ENCODE peak calls at places on chromosomes 11 and 22, in four cellular contexts. N is upper lobe of right lung, J is spleen, H is fibroblast of pulmonary artery. B is an unnamed sample.

GRCh38 chr22:37487559-37487958 is 1.4 kb upstream of the MFNG start:
- DNase-seq in H (no peak), N (no peak), J (no peak), B (peak; percentile 76)

GRCh38 chr11:72191961-72192381 is at the start of gene FOLR1:
- DNase-seq in H (no peak), N (peak; percentile 84), J (no peak), B (peak; percentile 67)

GRCh38 chr11:8019671-8020597 is 32.8 kb downstream of the EIF3F start:
- DNase-seq in H (peak; percentile 32), N (peak; percentile 63), J (no peak), B (peak; percentile 86)

GRCh38 chr11:28086569-28086968 is 21.4 kb downstream of the KIF18A start:
- DNase-seq in J (no peak), H (peak; percentile 39), N (no peak), B (no peak)

GRCh38 chr22:19983701-19984100 is 32.9 kb downstream of the ARVCF start:
- DNase-seq in H (no peak), J (peak; percentile 73), N (no peak), B (no peak)

GRCh38 chr11:62450543-62451242 is 31.9 kb downstream of the SCGB1A1 start:
- DNase-seq in H (no peak), J (no peak), N (no peak), B (no peak)

GRCh38 chr11:133951484-133952198 is 5.1 kb downstream of the IGSF9B start:
- DNase-seq in J (no peak), H (no peak), N (no peak), B (peak; percentile 94)

GRCh38 chr11:95531116-95531515 is 258.5 kb downstream of the FAM76B start:
- DNase-seq in H (peak; percentile 26), N (no peak), J (no peak), B (no peak)

GRCh38 chr11:57349491-57350274 is 11.5 kb downstream of the P2RX3 start:
- DNase-seq in H (peak; percentile 46), N (peak; percentile 85), J (peak; percentile 90), B (peak; percentile 94)

GRCh38 chr22:26860233-26860765 is 202.9 kb downstream of the MIAT start:
- DNase-seq in N (no peak), J (no peak), H (no peak), B (no peak)

GRCh38 chr11:19953342-19953741 is 206.9 kb downstream of the DBX1 start:
- DNase-seq in N (no peak), J (no peak), H (peak; percentile 58), B (peak; percentile 65)

GRCh38 chr22:27348634-27349033 is 452.9 kb downstream of the MN1 start:
- DNase-seq in J (no peak), H (peak; percentile 53), N (no peak), B (no peak)

GRCh38 chr11:45655347-45655756 is 10.1 kb downstream of the CHST1 start:
- DNase-seq in H (peak; percentile 79), J (peak; percentile 88), N (peak; percentile 85), B (peak; percentile 95)

GRCh38 chr22:40694409-40694808 is 15.1 kb downstream of the MCHR1 start:
- DNase-seq in N (no peak), J (no peak), H (peak; percentile 21), B (no peak)

GRCh38 chr22:47190957-47191323 is 428.5 kb downstream of the TBC1D22A start:
- DNase-seq in N (peak; percentile 49), H (no peak), J (peak; percentile 56), B (no peak)

GRCh38 chr11:114291381-114291780 is 4.8 kb upstream of the NNMT start:
- DNase-seq in H (peak; percentile 84), J (no peak), N (no peak), B (no peak)

GRCh38 chr11:76562541-76562940 is 108.0 kb downstream of the LRRC32 start:
- DNase-seq in J (no peak), H (no peak), N (no peak), B (no peak)

GRCh38 chr11:115959098-115959497 is 454.9 kb upstream of the CADM1 start:
- DNase-seq in N (no peak), H (no peak), J (no peak), B (no peak)

GRCh38 chr11:116224154-116224888 is 548.5 kb downstream of the BUD13 start:
- DNase-seq in J (no peak), N (no peak), H (peak; percentile 38), B (peak; percentile 68)

GRCh38 chr22:26579331-26579886 is 10.5 kb downstream of the TPST2 start:
- DNase-seq in H (no peak), J (peak; percentile 93), N (peak; percentile 66), B (no peak)

GRCh38 chr11:17244046-17244445 is 32.5 kb upstream of the NUCB2 start:
- DNase-seq in J (no peak), N (no peak), H (no peak), B (no peak)

DNA sequence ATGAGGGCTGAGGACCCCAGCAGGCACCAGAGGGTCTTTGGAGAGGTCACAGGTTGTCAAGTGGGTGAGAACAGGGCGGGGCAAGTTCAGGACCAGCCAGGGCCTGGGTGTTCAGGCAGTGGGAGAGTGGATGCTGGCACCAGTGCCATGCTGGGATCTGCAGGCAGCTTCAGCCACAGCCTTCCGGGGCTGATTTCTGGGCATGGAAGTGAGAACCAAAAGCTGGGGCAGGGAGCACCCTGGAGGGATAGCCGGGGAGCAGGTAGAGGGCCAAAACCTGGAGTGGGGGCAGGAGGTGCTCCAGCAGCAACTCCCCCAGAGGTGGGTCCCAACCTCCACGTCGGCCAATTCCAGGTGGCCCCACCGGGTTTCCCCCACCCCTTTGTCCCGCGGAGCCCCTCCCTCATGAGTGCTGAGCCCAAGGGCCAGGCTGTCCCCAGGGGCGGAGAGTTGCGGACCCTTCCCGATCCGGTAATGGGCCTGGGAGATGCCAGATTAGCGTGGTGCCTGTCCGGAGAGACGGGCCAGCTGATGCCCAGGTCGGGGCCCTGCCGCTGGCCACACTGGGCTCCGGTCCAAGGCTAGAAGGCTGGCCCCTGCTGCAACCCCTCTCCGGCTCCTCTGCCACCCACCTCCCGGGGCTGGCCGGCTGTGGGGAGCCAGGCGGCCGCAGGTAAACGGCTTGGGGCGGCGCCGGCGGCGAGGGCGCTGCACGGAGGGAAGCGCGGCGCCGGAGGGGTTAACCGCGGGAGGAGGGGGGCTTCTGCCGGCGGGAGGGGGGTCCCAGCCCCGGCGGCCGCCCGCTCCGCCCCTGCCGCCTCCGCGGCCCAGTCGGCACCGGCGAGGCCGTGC is at the start of gene KCNK4:
- DNase-seq in J (no peak), N (no peak), H (no peak), B (peak; percentile 86)
- H3K4me3 ChIP-seq in J (peak within 1 kb of the TSS; percentile 69), N (peak within 1 kb of the TSS; percentile 36), H (no peak within 1 kb of the TSS), B (peak within 1 kb of the TSS; percentile 30)

GRCh38 chr22:30885001-30885366 is 83.6 kb downstream of the MORC2 start:
- DNase-seq in J (peak; percentile 42), H (no peak), N (no peak), B (no peak)
- H3K4me3 ChIP-seq in J (no peak overlapping the region), H (no peak overlapping the region), N (no peak overlapping the region), B (no peak overlapping the region)

GRCh38 chr11:63914896-63915681 is 1.9 kb downstream of the RCOR2 start:
- DNase-seq in J (no peak), H (no peak), N (no peak), B (peak; percentile 80)
- H3K4me3 ChIP-seq in J (no peak overlapping the region), H (no peak overlapping the region), N (no peak overlapping the region), B (peak overlapping the region; percentile 87)

GRCh38 chr22:35661377-35661937 is 13.2 kb downstream of the APOL6 start:
- DNase-seq in J (no peak), H (no peak), N (no peak), B (no peak)
- H3K4me3 ChIP-seq in J (no peak overlapping the region), H (no peak overlapping the region), N (no peak overlapping the region), B (no peak overlapping the region)

DNA sequence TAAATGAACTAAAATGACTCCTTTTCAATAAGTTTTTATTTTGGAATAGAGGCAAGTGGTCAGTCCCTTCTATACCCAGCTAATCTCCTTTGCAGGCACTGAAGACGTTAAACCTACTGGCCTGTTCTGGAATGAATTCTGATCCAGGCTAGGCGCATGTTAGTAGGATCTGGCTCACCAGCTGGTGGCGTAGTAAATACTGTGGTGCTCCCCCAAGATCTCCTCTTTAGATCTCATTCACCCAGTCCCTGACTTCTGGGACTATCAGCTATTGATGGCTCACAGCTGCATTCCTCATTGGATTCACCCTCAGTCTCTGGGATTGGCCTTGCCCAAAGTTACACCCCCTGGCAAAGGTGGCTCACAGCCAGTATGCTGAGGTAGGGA is 173.6 kb upstream of the DDI1 start:
- DNase-seq in J (no peak), N (no peak), H (no peak), B (peak; percentile 22)
- H3K4me3 ChIP-seq in J (no peak overlapping the region), N (no peak overlapping the region), H (no peak overlapping the region), B (no peak overlapping the region)

GRCh38 chr22:50016988-50017700 is 4.6 kb upstream of the IL17REL start:
- DNase-seq in H (peak; percentile 37), J (peak; percentile 78), N (no peak), B (peak; percentile 58)
- H3K4me3 ChIP-seq in H (no peak overlapping the region), J (peak overlapping the region; percentile 21), N (no peak overlapping the region), B (no peak overlapping the region)

GRCh38 chr11:47414685-47415070 is 6.3 kb downstream of the SLC39A13 start:
- DNase-seq in J (no peak), N (no peak), H (no peak), B (no peak)

GRCh38 chr11:47413908-47414684 is 5.7 kb downstream of the SLC39A13 start:
- DNase-seq in N (peak; percentile 72), J (no peak), H (peak; percentile 70), B (no peak)

GRCh38 chr11:47415091-47415854 is 6.9 kb downstream of the SLC39A13 start:
- DNase-seq in J (no peak), N (no peak), H (no peak), B (no peak)

GRCh38 chr11:47417712-47418111 is 8.5 kb downstream of the PSMC3 start:
- DNase-seq in H (no peak), N (no peak), J (no peak), B (no peak)

DNA sequence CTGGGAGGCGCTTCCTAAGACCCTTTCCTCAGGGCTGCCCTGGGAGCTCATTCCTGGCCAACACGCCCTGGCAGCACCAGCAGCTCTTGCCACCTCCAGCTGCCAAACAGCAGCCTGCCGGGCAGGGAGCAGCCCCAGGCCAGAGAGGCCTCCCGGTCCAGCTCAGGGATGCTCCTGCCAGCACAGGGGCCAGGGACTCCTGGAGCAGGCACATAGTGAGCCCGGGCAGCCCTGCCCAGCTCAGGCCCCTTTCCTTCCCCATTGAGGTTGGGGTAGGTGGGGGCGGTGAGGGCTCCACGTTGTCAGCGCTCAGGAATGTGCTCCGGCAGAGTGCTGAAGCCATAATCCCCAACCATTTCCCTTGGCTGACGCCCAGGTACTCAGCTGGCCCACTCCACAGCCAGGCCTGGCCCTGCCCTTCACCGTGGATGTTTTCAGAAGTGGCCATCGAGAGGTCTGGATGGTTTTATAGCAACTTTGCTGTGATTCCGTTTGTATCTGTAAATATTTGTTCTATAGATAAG is 7.6 kb downstream of the SLC39A13 start:
- DNase-seq in J (no peak), H (peak; percentile 95), N (peak; percentile 94), B (peak; percentile 77)
- H3K4me3 ChIP-seq in J (no peak overlapping the region), H (no peak overlapping the region), N (no peak overlapping the region), B (no peak overlapping the region)

DNA sequence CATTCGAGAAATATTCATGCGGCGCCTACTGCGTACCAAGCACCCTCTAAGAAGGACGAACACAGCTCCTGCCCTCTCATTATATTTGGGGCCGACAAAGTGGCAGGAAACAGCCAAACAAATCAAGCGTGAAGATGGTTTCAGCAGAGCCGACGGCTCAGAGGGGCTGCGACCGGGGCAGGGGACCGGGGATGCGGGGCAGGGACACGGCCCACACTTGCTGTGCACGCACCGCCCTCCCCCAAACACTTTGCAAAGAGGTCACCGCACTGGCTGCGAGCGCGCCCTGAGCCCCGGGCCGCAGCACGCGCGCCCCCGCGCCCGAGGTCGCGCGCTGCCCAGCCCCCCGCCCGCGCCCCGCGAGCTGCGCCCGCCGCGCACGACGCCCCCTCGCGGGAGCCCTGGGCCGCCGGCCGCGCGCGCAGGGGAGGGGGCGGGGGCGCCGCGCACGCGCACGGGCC is 255 bp upstream of the SYNGR1 start:
- DNase-seq in H (no peak), N (no peak), J (peak; percentile 79), B (peak; percentile 100)
- H3K4me3 ChIP-seq in H (peak overlapping the region; percentile 57), N (peak overlapping the region; percentile 61), J (peak overlapping the region; percentile 83), B (peak overlapping the region; percentile 76)

GRCh38 chr11:36500315-36500721 is 9.8 kb downstream of the TRAF6 start:
- DNase-seq in N (no peak), J (no peak), H (peak; percentile 95), B (no peak)
- H3K4me3 ChIP-seq in N (no peak overlapping the region), J (no peak overlapping the region), H (no peak overlapping the region), B (no peak overlapping the region)